ENCODE peak calls at places on chromosome 17, in four cellular contexts. P is K562, I is HCT116, H is HepG2. J is an unnamed sample.
A peak's percentile ranks its signal among the peaks of the same experiment; 100 is the strongest.

GRCh38 chr17:11671151-11671550 is 72.9 kb downstream of the DNAH9 start:
- DNase-seq in I (no peak), P (no peak), H (no peak), J (no peak)

GRCh38 chr17:11330871-11331270 is 89.9 kb downstream of the SHISA6 start:
- DNase-seq in I (no peak), P (no peak), H (no peak), J (no peak)

GRCh38 chr17:385195-385835 is 32.7 kb upstream of the RPH3AL start:
- DNase-seq in H (no peak), I (no peak), P (peak; percentile 64), J (peak; percentile 74)

GRCh38 chr17:43434902-43435319 is 36.1 kb downstream of the ARL4D start:
- DNase-seq in I (peak; percentile 97), P (no peak), H (no peak), J (no peak)

GRCh38 chr17:10059684-10060211 is 138.7 kb downstream of the GAS7 start:
- DNase-seq in P (no peak), I (no peak), H (no peak), J (no peak)

GRCh38 chr17:64506201-64506575 is at the start of gene DDX5:
- DNase-seq in P (peak; percentile 87), H (peak; percentile 97), I (peak; percentile 100), J (peak; percentile 97)

GRCh38 chr17:63996430-63997182 is 1.5 kb upstream of the PRR29 start:
- DNase-seq in P (no peak), I (no peak), H (no peak), J (no peak)

GRCh38 chr17:50550661-50551432 is 3.9 kb downstream of the SPATA20 start:
- DNase-seq in P (peak; percentile 74), I (peak; percentile 68), H (peak; percentile 84), J (peak; percentile 95)

GRCh38 chr17:70033165-70033564 is 41.9 kb upstream of the KCNJ16 start:
- DNase-seq in I (no peak), H (no peak), P (no peak), J (no peak)

GRCh38 chr17:49914096-49914490 is 54.9 kb upstream of the DLX4 start:
- DNase-seq in P (no peak), I (no peak), H (no peak), J (no peak)

GRCh38 chr17:78343433-78344201 is 16.3 kb downstream of the SOCS3 start:
- DNase-seq in H (no peak), I (no peak), P (no peak), J (no peak)

GRCh38 chr17:64091116-64091515 is 38.8 kb downstream of the ERN1 start:
- DNase-seq in H (no peak), I (no peak), P (no peak), J (no peak)

GRCh38 chr17:78142113-78142861 is 3.9 kb upstream of the C17orf99 start:
- DNase-seq in H (peak; percentile 65), I (peak; percentile 97), P (peak; percentile 45), J (no peak)

GRCh38 chr17:27407916-27408846 is 48.1 kb upstream of the KSR1 start:
- DNase-seq in I (peak; percentile 7), H (peak; percentile 9), P (no peak), J (no peak)

GRCh38 chr17:82883461-82884031 is 43.7 kb upstream of the ZNF750 start:
- DNase-seq in P (no peak), I (no peak), H (no peak), J (no peak)

GRCh38 chr17:21098934-21099687 is 27.7 kb upstream of the DHRS7B start:
- DNase-seq in I (peak; percentile 90), H (peak; percentile 80), P (peak; percentile 91), J (peak; percentile 90)

GRCh38 chr17:62732125-62732524 is 76.0 kb downstream of the MARCHF10 start:
- DNase-seq in H (no peak), P (no peak), I (no peak), J (no peak)

GRCh38 chr17:78609198-78609597 is 32.0 kb upstream of the DNAH17 start:
- DNase-seq in H (no peak), P (no peak), I (no peak), J (peak; percentile 23)

GRCh38 chr17:142102-142661 is 4.8 kb downstream of the SCGB1C2 start:
- DNase-seq in I (peak; percentile 21), P (no peak), H (peak; percentile 20), J (peak; percentile 84)

GRCh38 chr17:38751803-38752118 is 780 bp upstream of the PSMB3 start:
- DNase-seq in P (peak; percentile 54), H (peak; percentile 83), I (peak; percentile 66), J (peak; percentile 73)

GRCh38 chr17:35149941-35150340 is 2.3 kb downstream of the UNC45B start:
- DNase-seq in I (no peak), H (no peak), P (no peak), J (no peak)

GRCh38 chr17:4559139-4559791 is 1.1 kb downstream of the GGT6 start:
- DNase-seq in H (no peak), P (no peak), I (no peak), J (no peak)

GRCh38 chr17:44998646-44999045 is 30.5 kb upstream of the C1QL1 start:
- DNase-seq in H (no peak), P (no peak), I (no peak), J (no peak)

GRCh38 chr17:57662021-57662420 is 83.1 kb downstream of the CCDC182 start:
- DNase-seq in I (no peak), H (no peak), P (no peak), J (no peak)

GRCh38 chr17:78707016-78707415 is 75.1 kb downstream of the CYTH1 start:
- DNase-seq in H (no peak), P (no peak), I (no peak), J (peak; percentile 45)

GRCh38 chr17:72946126-72946525 is 146.4 kb downstream of the SLC39A11 start:
- DNase-seq in H (no peak), I (no peak), P (no peak), J (no peak)

GRCh38 chr17:72950236-72950931 is 142.1 kb downstream of the SLC39A11 start:
- DNase-seq in P (no peak), I (no peak), H (no peak), J (peak; percentile 74)

GRCh38 chr17:72946696-72947095 is 145.8 kb downstream of the SLC39A11 start:
- DNase-seq in P (no peak), H (no peak), I (no peak), J (no peak)

GRCh38 chr17:72947475-72947874 is 145.0 kb downstream of the SLC39A11 start:
- DNase-seq in P (no peak), H (no peak), I (no peak), J (no peak)

DNA sequence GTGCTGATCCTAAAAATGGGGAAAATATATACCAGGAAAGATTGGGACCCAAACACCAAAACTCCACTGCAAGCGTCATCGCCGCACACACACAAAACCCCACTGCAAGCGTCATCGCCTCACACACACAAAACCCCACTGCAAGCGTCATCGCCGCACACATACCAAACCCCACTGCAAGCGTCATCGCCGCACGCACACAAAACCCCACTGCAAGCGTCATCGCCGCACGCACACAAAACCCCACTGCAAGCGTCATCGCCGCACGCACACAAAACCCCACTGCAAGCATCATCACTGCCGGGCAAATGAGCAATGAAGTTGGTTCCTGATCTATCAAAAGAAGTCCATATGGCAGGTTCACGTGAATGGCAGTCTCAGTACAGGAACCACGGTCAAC is 144.4 kb downstream of the SLC39A11 start:
- DNase-seq in I (no peak), P (no peak), H (no peak), J (no peak)
- TF ChIP-seq ELF1 in I (no peak), P (no peak), H (no peak), J (no peak)

GRCh38 chr17:40491486-40491885 is 9.9 kb downstream of the TNS4 start:
- DNase-seq in P (peak; percentile 55), H (no peak), I (no peak), J (no peak)
- H3K27ac ChIP-seq in P (no peak overlapping the region), H (no peak overlapping the region), I (no peak overlapping the region), J (no peak overlapping the region)

DNA sequence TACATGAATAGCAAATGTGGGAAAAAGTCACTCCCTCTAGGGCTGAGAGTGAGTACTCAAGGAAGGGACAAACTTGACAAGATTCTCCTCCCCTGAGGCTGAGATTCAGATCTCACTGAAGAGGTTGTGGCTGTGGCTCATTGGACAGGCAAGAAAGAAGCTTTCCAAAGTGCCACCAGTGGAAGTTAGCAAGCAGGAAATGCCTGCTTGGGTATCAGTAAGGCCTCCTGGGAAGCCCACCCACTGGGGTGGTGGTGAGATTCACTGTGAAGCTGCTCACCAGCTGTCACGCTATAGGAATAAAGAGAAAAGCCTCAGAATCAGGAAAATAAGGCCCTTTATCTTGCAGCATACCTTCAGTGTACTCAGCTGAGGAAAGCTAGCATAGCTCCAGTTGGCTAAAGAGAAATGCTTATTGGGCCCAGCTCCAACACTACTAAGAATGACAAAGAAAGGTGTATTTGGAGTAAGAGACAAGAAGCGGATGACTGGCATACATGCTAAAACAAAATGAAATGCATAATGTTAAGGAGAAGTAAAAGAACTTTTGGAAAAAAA is 274.4 kb upstream of the TOM1L1 start:
- DNase-seq in P (no peak), I (no peak), H (no peak), J (no peak)
- TF ChIP-seq ELF1 in P (no peak), I (no peak), H (no peak), J (no peak)

DNA sequence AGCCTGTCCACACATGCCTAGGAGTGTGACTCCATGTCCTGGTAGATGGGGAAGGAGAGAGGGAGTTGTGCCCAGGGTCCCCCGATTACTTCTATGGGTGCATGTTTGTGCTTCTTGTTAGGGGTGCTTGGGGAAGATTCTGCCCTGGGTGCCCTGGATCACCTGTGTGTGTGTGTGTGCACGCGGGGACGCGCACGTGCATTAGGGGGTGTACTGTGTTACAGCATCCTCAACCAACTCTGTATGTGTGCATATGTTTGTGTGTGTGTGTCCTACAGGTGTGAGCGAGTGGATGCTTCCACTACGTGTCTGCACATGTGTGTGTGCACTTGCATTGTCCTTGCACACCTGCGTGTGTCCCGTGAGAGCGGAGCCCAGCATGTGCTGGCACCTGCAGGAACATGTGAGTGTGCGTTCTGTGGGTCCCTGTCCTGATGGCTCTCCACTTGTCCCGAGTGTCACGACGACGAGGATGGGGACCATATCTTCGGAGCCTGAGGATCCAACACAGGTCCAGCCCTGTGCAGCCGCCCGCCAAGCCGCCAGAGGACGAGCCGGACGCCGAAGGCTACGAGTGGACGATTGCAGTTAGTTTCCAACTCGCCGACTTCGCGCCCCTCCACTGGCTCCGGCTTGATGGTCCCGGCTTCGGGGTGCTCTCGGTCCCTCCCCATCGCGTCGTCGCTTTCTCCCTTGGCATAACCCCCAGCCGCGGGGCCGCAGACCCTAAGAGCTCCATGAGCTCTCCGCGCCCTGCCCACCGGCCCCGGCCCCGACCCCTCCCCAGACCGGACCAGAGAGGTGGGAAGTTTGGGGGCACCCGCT is 6.0 kb upstream of the TBC1D3B start:
- DNase-seq in P (no peak), H (no peak), I (no peak), J (no peak)
- H3K27ac ChIP-seq in P (no peak overlapping the region), H (no peak overlapping the region), I (no peak overlapping the region), J (no peak overlapping the region)

GRCh38 chr17:32960815-32961214 is 30.8 kb upstream of the SPACA3 start:
- DNase-seq in I (no peak), P (no peak), H (no peak), J (no peak)

GRCh38 chr17:32956240-32956970 is 28.5 kb downstream of the TMEM98 start:
- DNase-seq in H (no peak), P (peak; percentile 45), I (no peak), J (no peak)

GRCh38 chr17:32964541-32964940 is 27.1 kb upstream of the SPACA3 start:
- DNase-seq in H (no peak), I (no peak), P (no peak), J (no peak)

GRCh38 chr17:32958418-32958817 is 30.5 kb downstream of the TMEM98 start:
- DNase-seq in H (no peak), I (no peak), P (no peak), J (no peak)

GRCh38 chr17:32962320-32962707 is 29.3 kb upstream of the SPACA3 start:
- DNase-seq in P (no peak), I (no peak), H (no peak), J (no peak)
- TF ChIP-seq ELF1 in P (no peak), I (no peak), H (no peak), J (no peak)